ENCODE peak calls at places on chromosomes 3 and 15, in nine cellular contexts. One of them, this sample, is unnamed.
A peak's percentile ranks its signal among the peaks of the same experiment; 100 is the strongest.

GRCh38 chr15:96296264-96296663 is 34.2 kb upstream of the NR2F2 start:
- DNase-seq in body of pancreas: no peak
- DNase-seq in MM.1S: no peak
- DNase-seq in CD8-positive, alpha-beta T cell: no peak
- DNase-seq in OCI-LY7: no peak
- DNase-seq in colonic mucosa: no peak
- DNase-seq in GM23338: no peak
- DNase-seq in foreskin keratinocyte: no peak
- DNase-seq in endodermal cell: no peak
- DNase-seq in this sample: no peak

GRCh38 chr3:124582621-124583437 is 147.4 kb upstream of the UMPS start:
- DNase-seq in CD8-positive, alpha-beta T cell: no peak
- DNase-seq in body of pancreas: no peak
- DNase-seq in endodermal cell: no peak
- DNase-seq in OCI-LY7: no peak
- DNase-seq in GM23338: no peak
- DNase-seq in foreskin keratinocyte: no peak
- DNase-seq in MM.1S: no peak
- DNase-seq in colonic mucosa: no peak
- DNase-seq in this sample: no peak

GRCh38 chr15:70271422-70272088 is 173.8 kb upstream of the TLE3 start:
- DNase-seq in OCI-LY7: no peak
- DNase-seq in colonic mucosa: no peak
- DNase-seq in MM.1S: no peak
- DNase-seq in endodermal cell: peak; percentile 81
- DNase-seq in foreskin keratinocyte: peak; percentile 62
- DNase-seq in body of pancreas: peak; percentile 37
- DNase-seq in GM23338: no peak
- DNase-seq in CD8-positive, alpha-beta T cell: no peak
- DNase-seq in this sample: no peak

GRCh38 chr15:78830514-78831228 is 19.4 kb upstream of the ADAMTS7 start:
- DNase-seq in GM23338: peak; percentile 74
- DNase-seq in OCI-LY7: peak; percentile 25
- DNase-seq in MM.1S: no peak
- DNase-seq in CD8-positive, alpha-beta T cell: no peak
- DNase-seq in body of pancreas: no peak
- DNase-seq in foreskin keratinocyte: no peak
- DNase-seq in endodermal cell: no peak
- DNase-seq in colonic mucosa: no peak
- DNase-seq in this sample: no peak

GRCh38 chr3:132659000-132659369 is 624 bp downstream of the ACAD11 start:
- DNase-seq in colonic mucosa: no peak
- DNase-seq in MM.1S: peak; percentile 7
- DNase-seq in CD8-positive, alpha-beta T cell: no peak
- DNase-seq in endodermal cell: no peak
- DNase-seq in OCI-LY7: no peak
- DNase-seq in GM23338: peak; percentile 55
- DNase-seq in body of pancreas: no peak
- DNase-seq in foreskin keratinocyte: peak; percentile 28
- DNase-seq in this sample: no peak

GRCh38 chr15:28123408-28124023 is 24.4 kb upstream of the OCA2 start:
- DNase-seq in endodermal cell: peak; percentile 95
- DNase-seq in foreskin keratinocyte: peak; percentile 81
- DNase-seq in CD8-positive, alpha-beta T cell: peak; percentile 55
- DNase-seq in OCI-LY7: peak; percentile 60
- DNase-seq in GM23338: peak; percentile 88
- DNase-seq in colonic mucosa: peak; percentile 73
- DNase-seq in MM.1S: peak; percentile 74
- DNase-seq in body of pancreas: peak; percentile 85
- DNase-seq in this sample: peak; percentile 86

GRCh38 chr3:11272913-11273574 is 847 bp downstream of the ATG7 start:
- DNase-seq in colonic mucosa: no peak
- DNase-seq in endodermal cell: no peak
- DNase-seq in MM.1S: no peak
- DNase-seq in foreskin keratinocyte: no peak
- DNase-seq in CD8-positive, alpha-beta T cell: no peak
- DNase-seq in body of pancreas: no peak
- DNase-seq in GM23338: no peak
- DNase-seq in OCI-LY7: peak; percentile 16
- DNase-seq in this sample: no peak

GRCh38 chr3:107367353-107367752 is 9.9 kb upstream of the CCDC54 start:
- DNase-seq in endodermal cell: no peak
- DNase-seq in GM23338: peak; percentile 59
- DNase-seq in MM.1S: no peak
- DNase-seq in CD8-positive, alpha-beta T cell: no peak
- DNase-seq in colonic mucosa: no peak
- DNase-seq in body of pancreas: peak; percentile 13
- DNase-seq in foreskin keratinocyte: peak; percentile 71
- DNase-seq in OCI-LY7: peak; percentile 5
- DNase-seq in this sample: no peak

GRCh38 chr3:113354307-113354706 is 87.0 kb downstream of the CFAP44 start:
- DNase-seq in MM.1S: no peak
- DNase-seq in GM23338: no peak
- DNase-seq in endodermal cell: no peak
- DNase-seq in colonic mucosa: no peak
- DNase-seq in CD8-positive, alpha-beta T cell: no peak
- DNase-seq in foreskin keratinocyte: peak; percentile 1
- DNase-seq in body of pancreas: no peak
- DNase-seq in OCI-LY7: no peak
- DNase-seq in this sample: no peak

GRCh38 chr3:108970561-108970960 is 16.9 kb upstream of the GUCA1C start:
- DNase-seq in MM.1S: no peak
- DNase-seq in OCI-LY7: no peak
- DNase-seq in body of pancreas: no peak
- DNase-seq in foreskin keratinocyte: no peak
- DNase-seq in colonic mucosa: no peak
- DNase-seq in CD8-positive, alpha-beta T cell: no peak
- DNase-seq in GM23338: no peak
- DNase-seq in endodermal cell: no peak
- DNase-seq in this sample: no peak

GRCh38 chr3:128226794-128227399 is 73.6 kb downstream of the EEFSEC start:
- DNase-seq in colonic mucosa: peak; percentile 37
- DNase-seq in foreskin keratinocyte: no peak
- DNase-seq in CD8-positive, alpha-beta T cell: no peak
- DNase-seq in endodermal cell: peak; percentile 90
- DNase-seq in MM.1S: no peak
- DNase-seq in GM23338: peak; percentile 71
- DNase-seq in body of pancreas: peak; percentile 40
- DNase-seq in OCI-LY7: peak; percentile 36
- DNase-seq in this sample: peak; percentile 45

GRCh38 chr15:63019539-63020109 is 22.9 kb upstream of the TPM1 start:
- DNase-seq in endodermal cell: peak; percentile 81
- DNase-seq in colonic mucosa: peak; percentile 42
- DNase-seq in OCI-LY7: no peak
- DNase-seq in body of pancreas: peak; percentile 54
- DNase-seq in GM23338: peak; percentile 77
- DNase-seq in MM.1S: no peak
- DNase-seq in foreskin keratinocyte: peak; percentile 98
- DNase-seq in CD8-positive, alpha-beta T cell: no peak
- DNase-seq in this sample: no peak

GRCh38 chr3:14640734-14641133 is 10.8 kb upstream of the CCDC174 start:
- DNase-seq in CD8-positive, alpha-beta T cell: no peak
- DNase-seq in foreskin keratinocyte: no peak
- DNase-seq in OCI-LY7: no peak
- DNase-seq in GM23338: no peak
- DNase-seq in MM.1S: no peak
- DNase-seq in colonic mucosa: no peak
- DNase-seq in body of pancreas: no peak
- DNase-seq in endodermal cell: no peak
- DNase-seq in this sample: no peak

GRCh38 chr3:52532517-52532837 is 1.2 kb downstream of the NT5DC2 start:
- DNase-seq in GM23338: no peak
- DNase-seq in colonic mucosa: no peak
- DNase-seq in body of pancreas: no peak
- DNase-seq in MM.1S: no peak
- DNase-seq in CD8-positive, alpha-beta T cell: no peak
- DNase-seq in endodermal cell: no peak
- DNase-seq in foreskin keratinocyte: no peak
- DNase-seq in OCI-LY7: peak; percentile 58
- DNase-seq in this sample: no peak

GRCh38 chr3:52535411-52536111 is 844 bp upstream of the UQCC5 start:
- DNase-seq in body of pancreas: no peak
- DNase-seq in MM.1S: no peak
- DNase-seq in colonic mucosa: peak; percentile 26
- DNase-seq in GM23338: no peak
- DNase-seq in foreskin keratinocyte: no peak
- DNase-seq in OCI-LY7: no peak
- DNase-seq in CD8-positive, alpha-beta T cell: no peak
- DNase-seq in endodermal cell: no peak
- DNase-seq in this sample: no peak

GRCh38 chr3:52534281-52535183 is 875 bp upstream of the NT5DC2 start:
- DNase-seq in OCI-LY7: peak; percentile 64
- DNase-seq in GM23338: peak; percentile 64
- DNase-seq in body of pancreas: no peak
- DNase-seq in colonic mucosa: peak; percentile 28
- DNase-seq in foreskin keratinocyte: peak; percentile 37
- DNase-seq in MM.1S: no peak
- DNase-seq in endodermal cell: peak; percentile 72
- DNase-seq in CD8-positive, alpha-beta T cell: no peak
- DNase-seq in this sample: peak; percentile 70

GRCh38 chr3:52532838-52533622 is 627 bp downstream of the NT5DC2 start:
- DNase-seq in MM.1S: no peak
- DNase-seq in CD8-positive, alpha-beta T cell: no peak
- DNase-seq in colonic mucosa: peak; percentile 28
- DNase-seq in body of pancreas: no peak
- DNase-seq in OCI-LY7: peak; percentile 43
- DNase-seq in endodermal cell: peak; percentile 83
- DNase-seq in foreskin keratinocyte: no peak
- DNase-seq in GM23338: peak; percentile 70
- DNase-seq in this sample: peak; percentile 43

DNA sequence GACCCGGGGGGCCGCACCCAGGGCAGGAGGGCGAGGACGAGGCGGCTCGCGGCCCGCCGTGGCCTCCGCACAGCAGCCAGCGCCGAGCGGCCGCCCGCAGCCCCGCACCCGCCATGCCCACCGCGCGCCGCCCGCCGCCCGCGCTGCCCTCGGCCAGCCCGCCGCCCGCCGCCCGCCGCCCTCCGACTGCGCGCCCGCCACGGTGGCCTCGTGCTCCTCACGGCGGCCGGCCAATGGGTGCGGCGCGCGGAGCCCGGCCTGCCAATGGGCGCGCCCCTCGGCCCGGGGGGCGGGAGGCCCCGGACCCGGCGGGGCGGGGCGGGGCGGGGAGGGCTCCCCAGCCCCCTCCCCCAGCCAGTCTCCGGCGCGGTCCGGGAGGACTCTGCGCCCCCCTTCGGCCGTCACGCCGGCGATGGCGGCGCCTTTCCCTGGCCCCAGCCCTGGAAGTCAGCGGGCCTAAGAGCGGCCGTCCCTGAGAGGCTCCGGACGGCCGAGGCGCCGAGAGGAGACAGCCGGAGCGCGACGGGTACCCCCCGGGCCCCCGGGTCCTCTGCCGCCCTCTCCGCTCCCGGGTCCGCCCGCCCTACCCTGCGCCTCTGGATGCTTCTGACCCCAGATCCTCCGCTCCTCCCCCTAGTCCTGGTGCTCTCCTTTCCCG is at the start of gene NT5DC2:
- DNase-seq in MM.1S: peak; percentile 72
- DNase-seq in endodermal cell: peak; percentile 84
- DNase-seq in foreskin keratinocyte: no peak
- DNase-seq in OCI-LY7: peak; percentile 87
- DNase-seq in colonic mucosa: peak; percentile 66
- DNase-seq in GM23338: peak; percentile 77
- DNase-seq in body of pancreas: peak; percentile 70
- DNase-seq in CD8-positive, alpha-beta T cell: peak; percentile 52
- DNase-seq in this sample: peak; percentile 88
- H3K4me1 ChIP-seq in MM.1S: peaks cover 14% of the 10 kb centered on the region
- H3K4me1 ChIP-seq in endodermal cell: peaks cover 5% of the 10 kb centered on the region
- H3K4me1 ChIP-seq in foreskin keratinocyte: peaks cover 4% of the 10 kb centered on the region
- H3K4me1 ChIP-seq in OCI-LY7: peaks cover 51% of the 10 kb centered on the region
- H3K4me1 ChIP-seq in colonic mucosa: peaks cover 17% of the 10 kb centered on the region
- H3K4me1 ChIP-seq in GM23338: peaks cover 40% of the 10 kb centered on the region
- H3K4me1 ChIP-seq in body of pancreas: peaks cover 39% of the 10 kb centered on the region
- H3K4me1 ChIP-seq in CD8-positive, alpha-beta T cell: peaks cover 34% of the 10 kb centered on the region
- H3K4me1 ChIP-seq in this sample: peaks cover 28% of the 10 kb centered on the region

DNA sequence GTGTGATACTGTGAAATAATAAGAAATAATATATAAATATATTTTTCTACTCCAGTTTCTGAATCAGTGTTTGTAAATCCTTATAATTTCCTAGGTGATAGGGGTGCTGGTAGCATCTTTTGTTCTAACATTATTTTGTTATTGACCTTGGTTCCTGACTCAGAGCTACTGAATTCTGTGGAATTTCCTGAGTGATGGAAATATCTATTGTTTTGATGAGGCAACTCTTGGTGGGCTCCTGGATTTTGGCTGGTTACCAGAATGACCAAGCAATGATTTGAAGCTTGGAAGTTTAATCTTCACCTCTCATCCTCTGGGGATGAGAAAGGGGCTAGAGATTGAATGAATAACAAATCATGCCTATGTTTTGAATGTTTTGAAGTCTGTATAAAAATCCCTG is 377.3 kb downstream of the LPP start:
- DNase-seq in GM23338: no peak
- DNase-seq in body of pancreas: no peak
- DNase-seq in CD8-positive, alpha-beta T cell: no peak
- DNase-seq in OCI-LY7: no peak
- DNase-seq in endodermal cell: no peak
- DNase-seq in foreskin keratinocyte: peak; percentile 55
- DNase-seq in colonic mucosa: no peak
- DNase-seq in MM.1S: no peak
- DNase-seq in this sample: no peak
- H3K4me1 ChIP-seq in GM23338: peaks cover 10% of the 10 kb centered on the region
- H3K4me1 ChIP-seq in body of pancreas: no peaks in the 10 kb centered on the region
- H3K4me1 ChIP-seq in CD8-positive, alpha-beta T cell: no peaks in the 10 kb centered on the region
- H3K4me1 ChIP-seq in OCI-LY7: no peaks in the 10 kb centered on the region
- H3K4me1 ChIP-seq in endodermal cell: no peaks in the 10 kb centered on the region
- H3K4me1 ChIP-seq in foreskin keratinocyte: peaks cover 27% of the 10 kb centered on the region
- H3K4me1 ChIP-seq in colonic mucosa: no peaks in the 10 kb centered on the region
- H3K4me1 ChIP-seq in MM.1S: no peaks in the 10 kb centered on the region
- H3K4me1 ChIP-seq in this sample: peaks cover 8% of the 10 kb centered on the region

DNA sequence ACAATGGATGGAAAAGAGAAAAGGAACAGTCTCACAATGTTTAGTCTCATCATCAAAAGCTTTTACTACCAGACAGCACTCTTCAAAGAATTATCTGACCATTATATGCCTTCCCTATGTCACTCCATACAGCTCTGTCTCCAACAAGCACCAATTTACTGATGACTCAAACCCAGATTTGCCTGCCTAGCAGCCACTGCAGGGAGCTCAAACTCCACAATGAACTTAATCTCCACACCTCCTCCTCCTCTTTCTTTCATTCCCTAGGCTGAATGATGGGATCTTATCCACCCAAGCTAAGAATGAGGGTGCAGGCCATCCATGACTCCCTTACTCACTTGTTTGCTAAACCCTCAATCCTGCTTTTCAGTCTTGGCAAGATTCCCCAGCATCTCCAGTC is 45.5 kb downstream of the NBEAL2 start:
- DNase-seq in foreskin keratinocyte: no peak
- DNase-seq in colonic mucosa: no peak
- DNase-seq in CD8-positive, alpha-beta T cell: no peak
- DNase-seq in MM.1S: no peak
- DNase-seq in endodermal cell: peak; percentile 73
- DNase-seq in OCI-LY7: no peak
- DNase-seq in GM23338: no peak
- DNase-seq in body of pancreas: no peak
- DNase-seq in this sample: no peak
- H3K4me1 ChIP-seq in foreskin keratinocyte: peaks cover 4% of the 10 kb centered on the region
- H3K4me1 ChIP-seq in colonic mucosa: no peaks in the 10 kb centered on the region
- H3K4me1 ChIP-seq in CD8-positive, alpha-beta T cell: no peaks in the 10 kb centered on the region
- H3K4me1 ChIP-seq in MM.1S: no peaks in the 10 kb centered on the region
- H3K4me1 ChIP-seq in endodermal cell: peaks cover 12% of the 10 kb centered on the region
- H3K4me1 ChIP-seq in OCI-LY7: peaks cover 5% of the 10 kb centered on the region
- H3K4me1 ChIP-seq in GM23338: peaks cover 4% of the 10 kb centered on the region
- H3K4me1 ChIP-seq in body of pancreas: peaks cover 13% of the 10 kb centered on the region
- H3K4me1 ChIP-seq in this sample: peaks cover 12% of the 10 kb centered on the region

GRCh38 chr15:88396382-88396781 is 70.8 kb downstream of the MRPL46 start:
- DNase-seq in endodermal cell: no peak
- DNase-seq in body of pancreas: no peak
- DNase-seq in MM.1S: no peak
- DNase-seq in colonic mucosa: no peak
- DNase-seq in GM23338: peak; percentile 13
- DNase-seq in CD8-positive, alpha-beta T cell: no peak
- DNase-seq in foreskin keratinocyte: no peak
- DNase-seq in OCI-LY7: no peak
- DNase-seq in this sample: no peak
- H3K4me1 ChIP-seq in endodermal cell: no peaks in the 10 kb centered on the region
- H3K4me1 ChIP-seq in body of pancreas: no peaks in the 10 kb centered on the region
- H3K4me1 ChIP-seq in MM.1S: peaks cover 4% of the 10 kb centered on the region
- H3K4me1 ChIP-seq in colonic mucosa: no peaks in the 10 kb centered on the region
- H3K4me1 ChIP-seq in GM23338: no peaks in the 10 kb centered on the region
- H3K4me1 ChIP-seq in CD8-positive, alpha-beta T cell: no peaks in the 10 kb centered on the region
- H3K4me1 ChIP-seq in foreskin keratinocyte: no peaks in the 10 kb centered on the region
- H3K4me1 ChIP-seq in OCI-LY7: peaks cover 46% of the 10 kb centered on the region
- H3K4me1 ChIP-seq in this sample: peaks cover 21% of the 10 kb centered on the region

This sample was measured in Caco-2.